ENCODE peak calls at places on chromosome 2, in seven cellular contexts. One of them, this sample, is unnamed. For H3K4me1, the result is how much of the 10 kb centered on the place peaks cover.

GRCh38 chr2:213846856-213847255 is 562.6 kb downstream of the SPAG16 start:
- DNase-seq in suprapubic skin: no peak
- DNase-seq in mesendoderm: no peak
- DNase-seq in OCI-LY7: no peak
- DNase-seq in SK-N-SH: no peak
- DNase-seq in testis: no peak
- DNase-seq in IMR-90: no peak
- DNase-seq in this sample: no peak

GRCh38 chr2:55519908-55520885 is 679 bp downstream of the CFAP36 start:
- DNase-seq in suprapubic skin: no peak
- DNase-seq in mesendoderm: peak
- DNase-seq in OCI-LY7: peak
- DNase-seq in SK-N-SH: peak
- DNase-seq in testis: peak
- DNase-seq in IMR-90: peak
- DNase-seq in this sample: peak

GRCh38 chr2:105886680-105887079 is 142.0 kb downstream of the NCK2 start:
- DNase-seq in suprapubic skin: no peak
- DNase-seq in mesendoderm: no peak
- DNase-seq in OCI-LY7: no peak
- DNase-seq in SK-N-SH: no peak
- DNase-seq in testis: no peak
- DNase-seq in IMR-90: no peak
- DNase-seq in this sample: peak

GRCh38 chr2:240425236-240425615 is 10.2 kb upstream of the GPC1 start:
- DNase-seq in suprapubic skin: no peak
- DNase-seq in mesendoderm: no peak
- DNase-seq in OCI-LY7: no peak
- DNase-seq in SK-N-SH: no peak
- DNase-seq in testis: no peak
- DNase-seq in IMR-90: no peak
- DNase-seq in this sample: no peak

GRCh38 chr2:224121406-224122067 is 82.5 kb upstream of the SERPINE2 start:
- DNase-seq in suprapubic skin: no peak
- DNase-seq in mesendoderm: no peak
- DNase-seq in OCI-LY7: no peak
- DNase-seq in SK-N-SH: no peak
- DNase-seq in testis: no peak
- DNase-seq in IMR-90: no peak
- DNase-seq in this sample: no peak

GRCh38 chr2:170813611-170814550 is 2.8 kb upstream of the GAD1 start:
- DNase-seq in suprapubic skin: no peak
- DNase-seq in mesendoderm: peak
- DNase-seq in OCI-LY7: no peak
- DNase-seq in SK-N-SH: no peak
- DNase-seq in testis: peak
- DNase-seq in IMR-90: peak
- DNase-seq in this sample: peak

GRCh38 chr2:134252092-134252775 is 1.6 kb upstream of the MGAT5 start:
- DNase-seq in suprapubic skin: no peak
- DNase-seq in mesendoderm: no peak
- DNase-seq in OCI-LY7: peak
- DNase-seq in SK-N-SH: no peak
- DNase-seq in testis: no peak
- DNase-seq in IMR-90: peak
- DNase-seq in this sample: no peak

GRCh38 chr2:199118701-199119241 is 339.0 kb downstream of the SATB2 start:
- DNase-seq in suprapubic skin: no peak
- DNase-seq in mesendoderm: peak
- DNase-seq in OCI-LY7: no peak
- DNase-seq in SK-N-SH: no peak
- DNase-seq in testis: no peak
- DNase-seq in IMR-90: no peak
- DNase-seq in this sample: no peak

GRCh38 chr2:135299165-135299564 is 231.9 kb downstream of the ZRANB3 start:
- DNase-seq in suprapubic skin: no peak
- DNase-seq in mesendoderm: peak
- DNase-seq in OCI-LY7: no peak
- DNase-seq in SK-N-SH: no peak
- DNase-seq in testis: no peak
- DNase-seq in IMR-90: no peak
- DNase-seq in this sample: no peak

GRCh38 chr2:9690252-9690651 is 59.5 kb upstream of the YWHAQ start:
- DNase-seq in suprapubic skin: no peak
- DNase-seq in mesendoderm: peak
- DNase-seq in OCI-LY7: no peak
- DNase-seq in SK-N-SH: no peak
- DNase-seq in testis: no peak
- DNase-seq in IMR-90: peak
- DNase-seq in this sample: no peak

GRCh38 chr2:155250800-155251199 is 552.3 kb downstream of the KCNJ3 start:
- DNase-seq in suprapubic skin: no peak
- DNase-seq in mesendoderm: peak
- DNase-seq in OCI-LY7: peak
- DNase-seq in SK-N-SH: peak
- DNase-seq in testis: peak
- DNase-seq in IMR-90: no peak
- DNase-seq in this sample: peak

GRCh38 chr2:189142893-189143759 is 36.4 kb downstream of the COL5A2 start:
- DNase-seq in suprapubic skin: no peak
- DNase-seq in mesendoderm: peak
- DNase-seq in OCI-LY7: peak
- DNase-seq in SK-N-SH: no peak
- DNase-seq in testis: peak
- DNase-seq in IMR-90: peak
- DNase-seq in this sample: peak

GRCh38 chr2:113700186-113700841 is 56.1 kb downstream of the SLC35F5 start:
- DNase-seq in suprapubic skin: no peak
- DNase-seq in mesendoderm: peak
- DNase-seq in OCI-LY7: peak
- DNase-seq in SK-N-SH: peak
- DNase-seq in testis: no peak
- DNase-seq in IMR-90: peak
- DNase-seq in this sample: peak

GRCh38 chr2:113707106-113707505 is 49.3 kb downstream of the SLC35F5 start:
- DNase-seq in suprapubic skin: no peak
- DNase-seq in mesendoderm: no peak
- DNase-seq in OCI-LY7: no peak
- DNase-seq in SK-N-SH: no peak
- DNase-seq in testis: no peak
- DNase-seq in IMR-90: peak
- DNase-seq in this sample: peak

GRCh38 chr2:113705982-113706523 is 50.4 kb downstream of the SLC35F5 start:
- DNase-seq in suprapubic skin: no peak
- DNase-seq in mesendoderm: no peak
- DNase-seq in OCI-LY7: no peak
- DNase-seq in SK-N-SH: no peak
- DNase-seq in testis: peak
- DNase-seq in IMR-90: no peak
- DNase-seq in this sample: no peak

GRCh38 chr2:113699048-113699447 is 57.4 kb downstream of the SLC35F5 start:
- DNase-seq in suprapubic skin: no peak
- DNase-seq in mesendoderm: no peak
- DNase-seq in OCI-LY7: no peak
- DNase-seq in SK-N-SH: no peak
- DNase-seq in testis: no peak
- DNase-seq in IMR-90: no peak
- DNase-seq in this sample: no peak

DNA sequence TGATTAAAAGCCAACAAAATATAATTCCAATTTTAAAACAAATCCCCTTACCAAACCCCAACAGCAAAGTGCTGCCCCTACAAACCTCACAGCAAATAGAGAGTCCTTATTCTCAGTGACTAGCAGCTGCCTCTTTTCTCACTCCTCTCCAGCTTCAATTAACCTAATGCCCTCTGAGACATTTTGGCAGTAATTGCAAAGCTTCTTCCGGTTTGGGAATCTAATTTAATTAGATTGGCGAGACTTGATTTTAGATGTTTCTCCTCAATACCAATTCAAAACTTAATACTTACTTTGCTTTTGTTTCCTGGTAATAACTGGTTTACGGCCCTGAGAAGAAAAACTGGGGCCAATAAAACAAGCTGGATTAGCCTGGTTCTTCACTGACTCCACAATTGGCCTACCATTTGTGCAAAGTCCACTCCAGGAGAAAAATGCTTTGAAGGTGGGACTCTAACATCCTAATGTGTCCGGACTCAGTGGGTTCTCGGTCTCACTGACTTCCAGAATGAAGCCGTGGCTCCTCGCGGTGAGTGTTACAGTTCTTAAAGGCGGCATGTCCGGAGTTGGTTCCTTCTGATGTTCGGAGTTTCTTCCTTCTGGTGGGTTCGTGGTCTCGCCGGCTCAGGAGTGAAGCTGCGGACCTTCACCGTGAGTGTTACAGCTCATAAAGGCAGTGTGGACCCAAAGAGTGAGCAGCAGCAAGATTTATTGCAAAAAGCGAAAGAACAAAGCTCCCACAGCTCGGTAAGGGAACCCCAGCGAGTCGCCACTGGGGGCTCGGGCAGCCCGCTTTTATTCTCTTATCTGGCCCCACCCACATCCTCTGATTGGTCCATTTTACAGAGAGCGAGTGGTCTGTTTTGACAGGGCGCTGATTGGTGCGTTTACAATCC is 52.8 kb downstream of the SLC35F5 start:
- DNase-seq in suprapubic skin: no peak
- DNase-seq in mesendoderm: no peak
- DNase-seq in OCI-LY7: no peak
- DNase-seq in SK-N-SH: peak
- DNase-seq in testis: peak
- DNase-seq in IMR-90: no peak
- DNase-seq in this sample: peak
- H3K27ac ChIP-seq in suprapubic skin: no peak
- H3K27ac ChIP-seq in mesendoderm: no peak
- H3K27ac ChIP-seq in OCI-LY7: no peak
- H3K27ac ChIP-seq in SK-N-SH: no peak
- H3K27ac ChIP-seq in testis: no peak
- H3K27ac ChIP-seq in IMR-90: no peak
- H3K27ac ChIP-seq in this sample: no peak

GRCh38 chr2:237626813-237627451 is 455 bp upstream of the LRRFIP1 start:
- DNase-seq in suprapubic skin: no peak
- DNase-seq in mesendoderm: peak
- DNase-seq in OCI-LY7: no peak
- DNase-seq in SK-N-SH: no peak
- DNase-seq in testis: no peak
- DNase-seq in IMR-90: no peak
- DNase-seq in this sample: no peak
- H3K4me1 ChIP-seq in suprapubic skin: under half
- H3K4me1 ChIP-seq in mesendoderm: under half
- H3K4me1 ChIP-seq in OCI-LY7: under half
- H3K4me1 ChIP-seq in SK-N-SH: under half
- H3K4me1 ChIP-seq in testis: under half
- H3K4me1 ChIP-seq in IMR-90: under half
- H3K4me1 ChIP-seq in this sample: under half

DNA sequence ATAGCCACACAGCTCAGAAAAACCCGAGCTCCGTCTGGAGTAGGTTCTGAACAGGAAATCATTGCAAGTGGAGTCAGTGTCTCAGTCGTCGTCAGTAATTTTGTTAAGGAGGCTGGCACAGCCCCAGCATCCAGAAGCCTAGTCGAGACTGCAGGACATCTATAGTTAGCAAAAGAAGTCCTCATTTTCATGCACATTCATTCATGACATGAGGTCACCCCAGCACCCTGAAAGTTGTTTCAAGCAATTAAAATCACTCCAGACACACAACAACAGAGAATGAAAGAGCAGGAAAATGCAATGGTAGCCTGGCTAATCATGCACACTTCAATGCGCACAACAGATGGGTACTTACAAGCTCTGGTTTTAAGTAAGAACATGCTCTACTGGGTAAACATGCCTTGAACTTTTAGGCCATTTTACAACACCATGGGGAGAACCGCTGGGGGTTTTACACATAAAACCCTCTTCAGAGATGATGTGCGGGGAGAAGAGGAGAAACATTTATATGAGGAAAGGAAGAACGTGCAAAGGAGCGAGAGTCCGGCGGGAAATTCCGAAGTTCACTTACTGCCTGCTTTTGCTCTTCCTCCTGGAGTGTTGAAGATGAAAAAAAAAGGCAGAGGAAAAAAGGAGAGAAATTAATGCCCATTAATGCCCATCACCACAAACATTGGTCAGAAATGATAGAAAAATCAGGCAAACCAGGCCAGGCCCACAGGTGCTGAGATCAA is 77.4 kb upstream of the DNMT3A start:
- DNase-seq in suprapubic skin: no peak
- DNase-seq in mesendoderm: no peak
- DNase-seq in OCI-LY7: peak
- DNase-seq in SK-N-SH: peak
- DNase-seq in testis: no peak
- DNase-seq in IMR-90: no peak
- DNase-seq in this sample: no peak
- H3K4me3 ChIP-seq in suprapubic skin: no peak
- H3K4me3 ChIP-seq in mesendoderm: no peak
- H3K4me3 ChIP-seq in OCI-LY7: peak
- H3K4me3 ChIP-seq in SK-N-SH: no peak
- H3K4me3 ChIP-seq in testis: no peak
- H3K4me3 ChIP-seq in IMR-90: no peak
- H3K4me3 ChIP-seq in this sample: no peak

DNA sequence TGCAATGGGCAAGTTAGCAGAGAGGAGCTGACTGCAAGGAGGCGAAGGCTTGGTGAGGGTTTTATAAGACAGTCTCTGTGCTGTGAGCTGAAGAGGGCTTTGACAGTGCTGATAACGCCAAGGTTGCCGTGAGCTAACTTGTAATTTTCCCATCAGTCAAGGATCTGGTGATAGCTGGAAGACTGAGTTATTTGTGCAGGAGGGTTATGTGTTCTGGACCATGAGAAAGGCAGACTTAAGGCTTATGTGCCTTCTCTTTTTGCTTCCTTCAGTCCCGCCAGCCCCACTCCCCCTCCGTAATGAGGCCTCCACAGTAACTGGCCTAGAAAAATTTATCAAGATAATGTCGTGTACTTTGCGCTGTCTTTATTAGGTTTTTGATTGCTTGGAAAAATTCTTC is 94.6 kb downstream of the RTP5 start:
- DNase-seq in suprapubic skin: no peak
- DNase-seq in mesendoderm: no peak
- DNase-seq in OCI-LY7: peak
- DNase-seq in SK-N-SH: no peak
- DNase-seq in testis: peak
- DNase-seq in IMR-90: no peak
- DNase-seq in this sample: peak
- H3K27ac ChIP-seq in suprapubic skin: no peak
- H3K27ac ChIP-seq in mesendoderm: no peak
- H3K27ac ChIP-seq in OCI-LY7: peak
- H3K27ac ChIP-seq in SK-N-SH: no peak
- H3K27ac ChIP-seq in testis: no peak
- H3K27ac ChIP-seq in IMR-90: no peak
- H3K27ac ChIP-seq in this sample: no peak

GRCh38 chr2:44932564-44933392 is 8.7 kb upstream of the SIX3 start:
- DNase-seq in suprapubic skin: no peak
- DNase-seq in mesendoderm: peak
- DNase-seq in OCI-LY7: no peak
- DNase-seq in SK-N-SH: no peak
- DNase-seq in testis: no peak
- DNase-seq in IMR-90: no peak
- DNase-seq in this sample: no peak
- H3K4me1 ChIP-seq in suprapubic skin: half or more
- H3K4me1 ChIP-seq in mesendoderm: under half
- H3K4me1 ChIP-seq in OCI-LY7: under half
- H3K4me1 ChIP-seq in SK-N-SH: under half
- H3K4me1 ChIP-seq in testis: under half
- H3K4me1 ChIP-seq in IMR-90: under half
- H3K4me1 ChIP-seq in this sample: under half

GRCh38 chr2:96773922-96774321 is 13.2 kb downstream of the CNNM4 start:
- DNase-seq in suprapubic skin: no peak
- DNase-seq in mesendoderm: peak
- DNase-seq in OCI-LY7: peak
- DNase-seq in SK-N-SH: no peak
- DNase-seq in testis: no peak
- DNase-seq in IMR-90: no peak
- DNase-seq in this sample: peak
- H3K4me3 ChIP-seq in suprapubic skin: peak
- H3K4me3 ChIP-seq in mesendoderm: no peak
- H3K4me3 ChIP-seq in OCI-LY7: peak
- H3K4me3 ChIP-seq in SK-N-SH: no peak
- H3K4me3 ChIP-seq in testis: no peak
- H3K4me3 ChIP-seq in IMR-90: no peak
- H3K4me3 ChIP-seq in this sample: peak

This sample was measured in small intestine.